ENCODE peak calls at places on chromosomes 2 and 18, in nine cellular contexts. J is GM23338, S is SK-N-SH, M is GM12878, O is K562, W is stomach, F is HCT116, B is esophagus muscularis mucosa, G is sigmoid colon. Z is an unnamed sample.

GRCh38 chr18:75041586-75041985 is 167.4 kb downstream of the PTGR3 start:
- DNase-seq in J (peak; percentile 52), S (no peak), M (no peak), O (no peak), W (no peak), F (peak; percentile 23), B (peak; percentile 74), G (no peak), Z (no peak)

GRCh38 chr2:132009874-132010521 is 151.8 kb downstream of the ANKRD30BL start:
- DNase-seq in J (peak; percentile 47), S (peak; percentile 3), M (no peak), O (peak; percentile 10), W (no peak), F (no peak), B (no peak), G (no peak), Z (no peak)

GRCh38 chr2:99608861-99609260 is 119.0 kb upstream of the REV1 start:
- DNase-seq in J (no peak), S (no peak), M (no peak), O (no peak), W (no peak), F (no peak), B (no peak), G (no peak), Z (no peak)

GRCh38 chr2:36373149-36373880 is 17.7 kb downstream of the CRIM1 start:
- DNase-seq in J (no peak), S (no peak), M (no peak), O (no peak), W (no peak), F (no peak), B (no peak), G (no peak), Z (no peak)

GRCh38 chr2:231483398-231484329 is 19.4 kb upstream of the NCL start:
- DNase-seq in J (peak; percentile 73), S (peak; percentile 39), M (no peak), O (no peak), W (no peak), F (no peak), B (no peak), G (peak; percentile 62), Z (no peak)

GRCh38 chr2:181393472-181393871 is 63.7 kb upstream of the ITGA4 start:
- DNase-seq in J (no peak), S (peak; percentile 26), M (no peak), O (peak; percentile 6), W (no peak), F (peak; percentile 1), B (no peak), G (no peak), Z (peak; percentile 60)

GRCh38 chr2:168160897-168161296 is 86.5 kb downstream of the STK39 start:
- DNase-seq in J (peak; percentile 89), S (no peak), M (no peak), O (peak; percentile 35), W (no peak), F (peak; percentile 69), B (no peak), G (no peak), Z (peak; percentile 18)

GRCh38 chr2:197838036-197838435 is 33.6 kb downstream of the PLCL1 start:
- DNase-seq in J (no peak), S (no peak), M (peak; percentile 30), O (no peak), W (no peak), F (no peak), B (no peak), G (no peak), Z (no peak)

GRCh38 chr2:152348388-152348787 is 13.4 kb downstream of the FMNL2 start:
- DNase-seq in J (no peak), S (no peak), M (no peak), O (no peak), W (no peak), F (no peak), B (no peak), G (no peak), Z (no peak)

GRCh38 chr18:48405108-48405507 is 4.1 kb downstream of the ZBTB7C start:
- DNase-seq in J (no peak), S (peak; percentile 33), M (no peak), O (no peak), W (no peak), F (no peak), B (no peak), G (no peak), Z (no peak)

GRCh38 chr18:7000484-7001096 is 117.0 kb downstream of the LAMA1 start:
- DNase-seq in J (peak; percentile 56), S (peak; percentile 59), M (no peak), O (peak; percentile 15), W (no peak), F (no peak), B (no peak), G (no peak), Z (no peak)

GRCh38 chr2:173884403-173884802 is 80.8 kb downstream of the SP3 start:
- DNase-seq in J (peak; percentile 68), S (peak; percentile 51), M (no peak), O (peak; percentile 74), W (peak; percentile 76), F (peak; percentile 47), B (no peak), G (peak; percentile 70), Z (no peak)

GRCh38 chr2:203685789-203686433 is 20.5 kb upstream of the CD28 start:
- DNase-seq in J (no peak), S (no peak), M (no peak), O (no peak), W (no peak), F (no peak), B (peak; percentile 57), G (no peak), Z (no peak)

GRCh38 chr2:71460056-71460455 is 6.7 kb downstream of the DYSF start:
- DNase-seq in J (no peak), S (no peak), M (no peak), O (no peak), W (no peak), F (no peak), B (peak; percentile 82), G (no peak), Z (no peak)

GRCh38 chr2:112660138-112660537 is 14.4 kb downstream of the SLC20A1 start:
- DNase-seq in J (no peak), S (no peak), M (no peak), O (no peak), W (no peak), F (no peak), B (no peak), G (no peak), Z (no peak)
- H3K4me3 ChIP-seq in J (no peak overlapping the region), S (no peak overlapping the region), M (no peak overlapping the region), O (no peak overlapping the region), W (no peak overlapping the region), F (no peak overlapping the region), B (no peak overlapping the region), G (no peak overlapping the region), Z (no peak overlapping the region)

GRCh38 chr18:44723366-44723765 is 42.7 kb downstream of the SETBP1 start:
- DNase-seq in J (no peak), S (no peak), M (no peak), O (no peak), W (no peak), F (no peak), B (no peak), G (no peak), Z (no peak)

GRCh38 chr18:44729631-44730101 is 49.0 kb downstream of the SETBP1 start:
- DNase-seq in J (no peak), S (no peak), M (no peak), O (peak; percentile 51), W (no peak), F (no peak), B (no peak), G (no peak), Z (no peak)

GRCh38 chr18:44727291-44727690 is 46.6 kb downstream of the SETBP1 start:
- DNase-seq in J (no peak), S (no peak), M (no peak), O (no peak), W (no peak), F (no peak), B (no peak), G (no peak), Z (no peak)

GRCh38 chr18:44723973-44724778 is 43.5 kb downstream of the SETBP1 start:
- DNase-seq in J (peak; percentile 22), S (no peak), M (no peak), O (peak; percentile 30), W (no peak), F (no peak), B (no peak), G (no peak), Z (no peak)

GRCh38 chr18:44725300-44726096 is 44.8 kb downstream of the SETBP1 start:
- DNase-seq in J (no peak), S (no peak), M (peak; percentile 71), O (peak; percentile 71), W (no peak), F (no peak), B (no peak), G (peak; percentile 76), Z (peak; percentile 17)
- TF ChIP-seq POLR2AphosphoS5 in J (no peak), S (no peak), M (no peak), O (no peak), W (peak; percentile 58), F (no peak), B (no peak), G (peak; percentile 51), Z (no peak)

DNA sequence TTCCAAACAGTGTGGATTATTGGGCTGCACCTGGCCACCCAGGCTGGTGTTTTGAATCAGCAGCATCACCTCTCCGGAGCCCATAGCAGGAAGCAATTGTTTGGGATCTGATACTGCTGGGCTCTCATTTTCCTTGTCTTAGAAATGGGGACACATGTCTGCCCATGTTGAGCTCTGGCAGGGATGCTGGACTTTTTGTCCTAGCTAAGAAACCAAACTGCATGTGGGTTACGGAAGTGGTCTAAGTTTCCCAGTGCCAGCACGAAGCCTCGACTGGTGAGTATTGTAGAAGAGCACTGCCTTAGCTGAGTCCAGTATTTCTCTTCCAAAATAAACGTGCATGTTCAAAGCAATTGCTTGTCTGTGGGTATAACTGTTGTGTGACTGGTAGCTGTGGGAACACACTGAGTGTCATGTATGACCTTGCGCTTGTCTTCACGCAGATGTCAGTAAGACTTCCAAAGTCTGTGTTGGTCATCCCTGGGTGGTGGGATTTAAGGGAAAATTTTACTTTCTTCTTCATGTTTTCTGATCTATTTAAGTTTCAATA is 43.6 kb downstream of the SH3RF3 start:
- DNase-seq in J (no peak), S (no peak), M (no peak), O (no peak), W (no peak), F (no peak), B (no peak), G (no peak), Z (no peak)
- H3K4me3 ChIP-seq in J (no peak overlapping the region), S (no peak overlapping the region), M (no peak overlapping the region), O (no peak overlapping the region), W (no peak overlapping the region), F (no peak overlapping the region), B (no peak overlapping the region), G (no peak overlapping the region), Z (no peak overlapping the region)

DNA sequence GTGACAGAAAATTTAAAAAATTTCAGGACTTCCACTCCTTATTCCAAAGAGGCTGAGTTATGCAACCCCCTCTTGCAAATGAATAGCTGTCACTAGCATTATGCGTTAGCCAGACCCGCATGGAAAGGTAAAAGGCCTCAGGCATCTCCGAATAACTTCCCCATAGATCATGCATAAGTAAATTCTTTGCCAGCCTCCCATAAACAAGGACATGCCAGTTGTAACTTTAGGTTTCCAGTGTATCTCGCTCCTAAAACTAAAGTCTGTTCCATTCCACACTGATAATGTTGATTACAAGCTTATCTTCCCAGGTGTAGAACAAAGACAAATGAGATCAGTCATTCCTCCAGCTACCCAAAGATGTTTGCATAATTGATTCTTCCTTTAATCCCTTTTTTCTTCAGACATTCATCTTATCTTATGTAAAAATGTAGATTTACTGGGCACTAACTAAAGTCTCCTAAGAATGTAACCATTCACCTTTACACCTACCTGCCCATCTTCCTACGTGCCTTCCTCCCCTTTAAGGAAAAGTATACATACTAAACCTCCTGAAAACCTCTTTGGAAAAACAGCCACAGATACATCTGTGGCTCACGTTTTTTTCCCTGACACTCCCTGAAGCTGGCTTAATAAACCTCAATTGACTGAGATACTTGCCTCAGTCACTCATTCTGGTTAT is 13.6 kb upstream of the NFU1 start:
- DNase-seq in J (peak; percentile 52), S (no peak), M (no peak), O (no peak), W (no peak), F (no peak), B (no peak), G (no peak), Z (no peak)
- TF ChIP-seq POLR2AphosphoS5 in J (no peak), S (no peak), M (no peak), O (no peak), W (no peak), F (no peak), B (no peak), G (no peak), Z (no peak)

Z was measured in HL-60.